ENCODE peak calls at places on chromosomes 1 and 21, in four cellular contexts. One of them, this sample, is unnamed. For H3K36me3, the result is how much of the 10 kb centered on the place peaks cover.

GRCh38 chr1:224333939-224334701 is 4.1 kb upstream of the NVL start:
- DNase-seq in GM12878: peak
- DNase-seq in K562: no peak
- DNase-seq in HepG2: no peak
- DNase-seq in this sample: no peak

GRCh38 chr21:39422468-39423241 is 22.9 kb downstream of the LCA5L start:
- DNase-seq in K562: no peak
- DNase-seq in GM12878: peak
- DNase-seq in HepG2: no peak
- DNase-seq in this sample: no peak

GRCh38 chr1:150186789-150187559 is 37.3 kb downstream of the PLEKHO1 start:
- DNase-seq in GM12878: no peak
- DNase-seq in HepG2: peak
- DNase-seq in K562: peak
- DNase-seq in this sample: peak

GRCh38 chr21:18832950-18833349 is 429.4 kb upstream of the TMPRSS15 start:
- DNase-seq in GM12878: no peak
- DNase-seq in HepG2: no peak
- DNase-seq in K562: no peak
- DNase-seq in this sample: no peak

GRCh38 chr1:246284021-246284420 is 223.1 kb downstream of the SMYD3 start:
- DNase-seq in HepG2: no peak
- DNase-seq in GM12878: no peak
- DNase-seq in K562: no peak
- DNase-seq in this sample: no peak

GRCh38 chr1:167545349-167545748 is 8.2 kb downstream of the CREG1 start:
- DNase-seq in K562: no peak
- DNase-seq in HepG2: no peak
- DNase-seq in GM12878: no peak
- DNase-seq in this sample: no peak

GRCh38 chr1:91736999-91737615 is 148.8 kb downstream of the TGFBR3 start:
- DNase-seq in K562: no peak
- DNase-seq in HepG2: peak
- DNase-seq in GM12878: no peak
- DNase-seq in this sample: no peak

GRCh38 chr1:156135930-156136871 is 17.2 kb upstream of the SEMA4A start:
- DNase-seq in GM12878: no peak
- DNase-seq in HepG2: no peak
- DNase-seq in K562: no peak
- DNase-seq in this sample: no peak

GRCh38 chr1:8047686-8048522 is 21.8 kb upstream of the ERRFI1 start:
- DNase-seq in K562: no peak
- DNase-seq in HepG2: no peak
- DNase-seq in GM12878: no peak
- DNase-seq in this sample: peak

GRCh38 chr1:67342002-67342890 is 34.6 kb downstream of the IL12RB2 start:
- DNase-seq in GM12878: peak
- DNase-seq in HepG2: no peak
- DNase-seq in K562: no peak
- DNase-seq in this sample: no peak

GRCh38 chr1:8863712-8864324 is 14.7 kb downstream of the ENO1 start:
- DNase-seq in K562: no peak
- DNase-seq in HepG2: no peak
- DNase-seq in GM12878: no peak
- DNase-seq in this sample: no peak

GRCh38 chr1:36651176-36651910 is 168.6 kb upstream of the CSF3R start:
- DNase-seq in HepG2: no peak
- DNase-seq in K562: no peak
- DNase-seq in GM12878: no peak
- DNase-seq in this sample: no peak

GRCh38 chr1:2936568-2937515 is 84.4 kb upstream of the ACTRT2 start:
- DNase-seq in GM12878: no peak
- DNase-seq in K562: no peak
- DNase-seq in HepG2: no peak
- DNase-seq in this sample: no peak

GRCh38 chr1:2941040-2941439 is 80.2 kb upstream of the ACTRT2 start:
- DNase-seq in GM12878: no peak
- DNase-seq in K562: no peak
- DNase-seq in HepG2: no peak
- DNase-seq in this sample: no peak

GRCh38 chr1:2937805-2938204 is 83.5 kb upstream of the ACTRT2 start:
- DNase-seq in K562: no peak
- DNase-seq in GM12878: no peak
- DNase-seq in HepG2: no peak
- DNase-seq in this sample: no peak

GRCh38 chr1:2940178-2940577 is 81.1 kb upstream of the ACTRT2 start:
- DNase-seq in GM12878: no peak
- DNase-seq in K562: no peak
- DNase-seq in HepG2: no peak
- DNase-seq in this sample: no peak

DNA sequence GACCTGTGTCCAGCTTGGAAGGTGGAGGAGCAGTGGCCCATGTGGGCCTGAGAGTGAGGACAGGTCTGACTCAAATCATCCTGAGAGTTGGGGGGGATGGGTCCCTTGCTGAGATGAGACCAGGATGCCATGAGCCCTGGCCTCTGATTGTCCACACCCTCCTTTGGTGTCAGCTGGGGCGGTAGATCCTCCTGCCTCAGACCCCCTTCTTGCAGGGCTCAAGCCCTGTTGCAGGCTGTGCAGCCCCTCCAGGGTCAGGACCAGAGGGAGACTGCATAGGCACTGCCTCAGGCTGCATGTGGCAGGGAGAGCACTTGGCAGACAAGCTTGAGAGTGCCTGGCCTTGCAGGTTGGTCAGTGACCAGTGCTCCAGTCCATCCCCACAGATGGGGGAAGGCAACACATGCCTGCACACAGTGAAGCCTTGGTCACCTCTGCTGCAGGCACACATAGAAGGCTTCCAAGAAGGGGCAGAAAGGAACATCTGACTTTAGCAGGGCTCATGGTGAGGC is 82.2 kb upstream of the ACTRT2 start:
- DNase-seq in GM12878: no peak
- DNase-seq in HepG2: no peak
- DNase-seq in K562: no peak
- DNase-seq in this sample: no peak
- TF ChIP-seq JUND in GM12878: no peak
- TF ChIP-seq JUND in HepG2: no peak
- TF ChIP-seq JUND in K562: no peak
- TF ChIP-seq JUND in this sample: no peak

GRCh38 chr1:202200112-202200548 is 6.5 kb downstream of the LGR6 start:
- DNase-seq in K562: peak
- DNase-seq in GM12878: no peak
- DNase-seq in HepG2: no peak
- DNase-seq in this sample: no peak

GRCh38 chr1:202197670-202198359 is 4.2 kb downstream of the LGR6 start:
- DNase-seq in K562: no peak
- DNase-seq in HepG2: no peak
- DNase-seq in GM12878: no peak
- DNase-seq in this sample: no peak

GRCh38 chr1:202198360-202198711 is 4.7 kb downstream of the LGR6 start:
- DNase-seq in HepG2: no peak
- DNase-seq in K562: no peak
- DNase-seq in GM12878: no peak
- DNase-seq in this sample: no peak

GRCh38 chr1:202200669-202201068 is 7.1 kb downstream of the LGR6 start:
- DNase-seq in K562: no peak
- DNase-seq in HepG2: no peak
- DNase-seq in GM12878: no peak
- DNase-seq in this sample: no peak

GRCh38 chr1:202199141-202199889 is 5.7 kb downstream of the LGR6 start:
- DNase-seq in K562: no peak
- DNase-seq in GM12878: no peak
- DNase-seq in HepG2: no peak
- DNase-seq in this sample: no peak
- TF ChIP-seq EP300 in K562: no peak
- TF ChIP-seq EP300 in GM12878: no peak
- TF ChIP-seq EP300 in HepG2: no peak
- TF ChIP-seq EP300 in this sample: no peak

DNA sequence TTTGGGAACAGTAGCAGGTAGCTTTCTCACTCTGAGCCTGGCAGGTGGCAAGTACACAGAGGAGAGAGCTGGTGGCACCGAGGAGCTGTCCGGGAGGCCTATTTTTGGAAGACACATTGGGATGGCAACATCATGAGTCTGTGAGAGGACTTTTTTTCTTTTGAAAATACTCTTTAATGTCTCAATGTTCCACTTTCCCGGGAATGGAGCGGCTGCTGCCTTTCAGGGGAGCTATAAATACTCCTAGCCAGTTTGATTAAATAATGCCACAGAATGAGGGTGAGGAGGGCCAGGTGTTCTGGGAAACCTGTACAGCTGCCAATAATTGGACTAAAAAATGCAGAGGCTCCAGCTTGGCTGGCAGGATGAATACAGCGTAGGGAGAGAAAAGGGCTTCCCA is 93.3 kb upstream of the COG2 start:
- DNase-seq in K562: no peak
- DNase-seq in HepG2: no peak
- DNase-seq in GM12878: no peak
- DNase-seq in this sample: no peak
- H3K36me3 ChIP-seq in K562: under half
- H3K36me3 ChIP-seq in HepG2: under half
- H3K36me3 ChIP-seq in GM12878: under half
- H3K36me3 ChIP-seq in this sample: under half

GRCh38 chr1:190478193-190479007 is 736 bp upstream of the BRINP3 start:
- DNase-seq in HepG2: no peak
- DNase-seq in GM12878: no peak
- DNase-seq in K562: no peak
- DNase-seq in this sample: peak
- TF ChIP-seq JUND in HepG2: no peak
- TF ChIP-seq JUND in GM12878: no peak
- TF ChIP-seq JUND in K562: no peak
- TF ChIP-seq JUND in this sample: no peak

GRCh38 chr1:21944261-21945074 is 7.4 kb upstream of the HSPG2 start:
- DNase-seq in HepG2: no peak
- DNase-seq in GM12878: no peak
- DNase-seq in K562: no peak
- DNase-seq in this sample: no peak
- TF ChIP-seq EP300 in HepG2: no peak
- TF ChIP-seq EP300 in GM12878: no peak
- TF ChIP-seq EP300 in K562: no peak
- TF ChIP-seq EP300 in this sample: no peak

DNA sequence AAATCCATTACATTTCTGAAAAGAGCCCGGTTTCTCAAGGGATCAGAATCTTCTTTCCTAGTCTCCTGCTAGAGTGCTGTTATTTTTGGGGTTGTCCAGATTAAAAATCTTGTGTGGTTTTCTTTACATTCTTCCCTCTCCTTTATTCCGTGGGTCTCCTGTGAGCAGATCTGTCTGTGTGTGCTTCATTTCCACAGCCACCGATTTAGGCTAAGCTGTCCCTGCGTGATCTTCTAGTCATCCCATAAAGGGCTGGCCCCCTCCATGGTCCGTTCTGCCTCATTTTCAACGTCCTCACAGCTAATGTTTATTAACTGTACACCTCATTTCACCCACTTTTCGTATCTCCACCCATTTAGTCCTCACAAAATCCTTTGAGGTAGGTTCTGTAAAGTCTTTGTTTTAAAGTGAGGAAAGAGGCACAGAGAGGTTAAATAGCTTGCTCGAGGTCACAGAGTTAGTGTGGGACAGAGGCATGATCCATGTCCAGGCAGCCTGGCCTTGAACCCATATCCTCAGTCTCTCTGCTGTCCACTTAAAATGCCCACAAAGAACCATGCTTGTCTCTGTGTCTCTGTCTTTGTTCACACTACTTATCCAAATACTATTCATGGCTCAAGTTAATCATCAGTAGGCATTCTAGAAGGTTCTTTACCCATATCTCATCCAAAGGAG is 38.2 kb upstream of the KIF1B start:
- DNase-seq in K562: no peak
- DNase-seq in HepG2: peak
- DNase-seq in GM12878: no peak
- DNase-seq in this sample: no peak
- H3K36me3 ChIP-seq in K562: half or more
- H3K36me3 ChIP-seq in HepG2: under half
- H3K36me3 ChIP-seq in GM12878: under half
- H3K36me3 ChIP-seq in this sample: under half

GRCh38 chr1:240784776-240785175 is 172.8 kb upstream of the GREM2 start:
- DNase-seq in GM12878: no peak
- DNase-seq in HepG2: no peak
- DNase-seq in K562: no peak
- DNase-seq in this sample: no peak

GRCh38 chr1:240790851-240791250 is 178.9 kb upstream of the GREM2 start:
- DNase-seq in HepG2: no peak
- DNase-seq in GM12878: no peak
- DNase-seq in K562: no peak
- DNase-seq in this sample: no peak

DNA sequence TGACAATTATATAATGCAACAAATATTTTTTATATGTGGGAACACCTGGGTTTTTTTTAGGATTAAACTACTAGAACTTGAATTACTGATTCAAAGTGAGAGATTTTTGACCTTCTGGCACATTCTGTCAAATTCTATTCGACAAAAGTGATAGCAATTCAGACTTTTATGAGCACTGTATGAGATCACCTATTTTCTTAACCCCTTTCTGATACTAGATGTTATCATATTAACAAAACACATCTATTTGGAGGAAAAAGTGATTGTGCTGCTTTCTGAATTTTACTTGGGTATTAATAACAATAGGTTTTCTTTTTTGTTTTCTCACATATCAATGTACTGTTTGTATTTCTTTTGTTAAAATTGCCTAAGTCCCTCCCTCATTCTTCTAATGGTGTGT is 174.9 kb upstream of the GREM2 start:
- DNase-seq in GM12878: no peak
- DNase-seq in K562: no peak
- DNase-seq in HepG2: no peak
- DNase-seq in this sample: no peak
- TF ChIP-seq JUND in GM12878: no peak
- TF ChIP-seq JUND in K562: no peak
- TF ChIP-seq JUND in HepG2: no peak
- TF ChIP-seq JUND in this sample: no peak

This sample was measured in SK-N-SH.